ENCODE peak calls at places on chromosomes 6 and 20, in eight cellular contexts. G, K, F, T, P, N, Z and W are unnamed samples.
A peak's percentile ranks its signal among the peaks of the same experiment; 100 is the strongest.

GRCh38 chr6:35178012-35178411 is 35.7 kb upstream of the SCUBE3 start:
- DNase-seq in F (no peak), N (no peak), K (no peak), T (no peak), P (no peak), Z (no peak), G (no peak), W (no peak)

GRCh38 chr6:56891754-56892153 is 63.2 kb upstream of the BEND6 start:
- DNase-seq in T (no peak), K (no peak), N (no peak), F (no peak), G (peak; percentile 58), P (no peak), Z (no peak), W (peak; percentile 59)

GRCh38 chr6:36769676-36770499 is 69.4 kb downstream of the CPNE5 start:
- DNase-seq in F (peak; percentile 85), N (peak; percentile 35), P (peak; percentile 24), K (no peak), T (no peak), G (peak; percentile 90), Z (no peak), W (peak; percentile 62)

GRCh38 chr20:32526125-32526524 is 59.0 kb downstream of the NOL4L start:
- DNase-seq in N (no peak), F (peak; percentile 58), P (no peak), K (no peak), T (no peak), G (no peak), Z (no peak), W (no peak)

GRCh38 chr6:13283340-13283739 is 45.0 kb downstream of the TBC1D7 start:
- DNase-seq in K (no peak), Z (no peak), G (no peak), F (no peak), P (no peak), T (no peak), N (no peak), W (no peak)

GRCh38 chr20:11810316-11811130 is 107.2 kb upstream of the BTBD3 start:
- DNase-seq in T (no peak), K (no peak), N (no peak), P (peak; percentile 43), Z (peak; percentile 76), G (peak; percentile 84), F (no peak), W (peak; percentile 69)

GRCh38 chr20:38617830-38618196 is 16.2 kb downstream of the ARHGAP40 start:
- DNase-seq in F (no peak), G (no peak), T (no peak), P (no peak), Z (no peak), N (no peak), K (no peak), W (no peak)

GRCh38 chr20:49853640-49854039 is 41.0 kb downstream of the SLC9A8 start:
- DNase-seq in P (peak; percentile 89), K (no peak), Z (peak; percentile 97), T (no peak), F (no peak), G (peak; percentile 68), N (no peak), W (peak; percentile 68)

GRCh38 chr20:25750765-25751696 is 54.4 kb upstream of the ZNF337 start:
- DNase-seq in P (peak; percentile 70), T (peak; percentile 29), N (no peak), G (peak; percentile 67), Z (peak; percentile 34), F (no peak), K (peak; percentile 68), W (no peak)

GRCh38 chr6:2798586-2799134 is 33.5 kb downstream of the WRNIP1 start:
- DNase-seq in Z (no peak), K (no peak), F (no peak), T (no peak), G (no peak), N (no peak), P (no peak), W (no peak)

GRCh38 chr6:7157752-7158616 is 50.2 kb downstream of the RREB1 start:
- DNase-seq in F (no peak), P (no peak), Z (peak; percentile 46), T (no peak), N (no peak), K (no peak), G (peak; percentile 90), W (no peak)

GRCh38 chr6:47414517-47415167 is 62.9 kb upstream of the CD2AP start:
- DNase-seq in Z (peak; percentile 44), F (no peak), N (no peak), G (peak; percentile 42), K (no peak), T (no peak), P (peak; percentile 60), W (peak; percentile 73)

GRCh38 chr6:153616506-153616905 is 422.5 kb upstream of the OPRM1 start:
- DNase-seq in Z (no peak), F (no peak), P (no peak), N (no peak), T (no peak), K (no peak), G (no peak), W (no peak)

GRCh38 chr20:1472556-1473243 is 6.1 kb upstream of the NSFL1C start:
- DNase-seq in F (no peak), K (no peak), P (no peak), G (no peak), Z (no peak), T (no peak), N (peak; percentile 32), W (no peak)

GRCh38 chr6:52571099-52571755 is 5.6 kb downstream of the TRAM2 start:
- DNase-seq in P (no peak), K (no peak), N (no peak), F (no peak), Z (no peak), G (no peak), T (no peak), W (peak; percentile 92)

GRCh38 chr6:30019819-30020218 is 41.2 kb upstream of the POLR1H start:
- DNase-seq in T (no peak), Z (no peak), F (no peak), K (no peak), G (no peak), P (no peak), N (no peak), W (no peak)